ENCODE peak calls at places on chromosomes 7 and 10, in four cellular contexts. G is HepG2, Z is HCT116, C is K562. Q is an unnamed sample.
A peak's percentile ranks its signal among the peaks of the same experiment; 100 is the strongest.

GRCh38 chr10:32790483-32790882 is 167.5 kb downstream of the ITGB1 start:
- DNase-seq in Z (no peak), G (no peak), C (no peak), Q (no peak)

GRCh38 chr7:92809397-92810241 is 26.8 kb downstream of the CDK6 start:
- DNase-seq in C (peak; percentile 61), G (peak; percentile 90), Z (peak; percentile 76), Q (no peak)

GRCh38 chr10:71075759-71076472 is 136.5 kb upstream of the UNC5B start:
- DNase-seq in G (no peak), Z (no peak), C (no peak), Q (peak; percentile 44)

GRCh38 chr7:106552645-106553445 is 108.1 kb downstream of the CCDC71L start:
- DNase-seq in C (no peak), Z (no peak), G (no peak), Q (no peak)

GRCh38 chr10:58266003-58266825 is 1.5 kb downstream of the IPMK start:
- DNase-seq in C (peak; percentile 18), G (peak; percentile 53), Z (no peak), Q (peak; percentile 11)

GRCh38 chr7:473870-474604 is 45.6 kb downstream of the PDGFA start:
- DNase-seq in C (no peak), Z (no peak), G (no peak), Q (no peak)

GRCh38 chr7:134703781-134704180 is 57.1 kb downstream of the BPGM start:
- DNase-seq in C (no peak), G (peak; percentile 8), Z (no peak), Q (no peak)

GRCh38 chr10:69869291-69869841 is 67.7 kb downstream of the COL13A1 start:
- DNase-seq in Z (peak; percentile 56), G (no peak), C (no peak), Q (peak; percentile 61)

GRCh38 chr7:55271069-55271468 is 94.1 kb upstream of the LANCL2 start:
- DNase-seq in C (no peak), Z (no peak), G (no peak), Q (no peak)

GRCh38 chr7:98034044-98035035 is 44.3 kb upstream of the OCM2 start:
- DNase-seq in G (no peak), Z (no peak), C (no peak), Q (peak; percentile 62)

GRCh38 chr7:36084485-36085091 is 68.5 kb upstream of the EEPD1 start:
- DNase-seq in G (peak; percentile 65), C (peak; percentile 48), Z (peak; percentile 52), Q (peak; percentile 60)

GRCh38 chr7:117195361-117195760 is 127.5 kb downstream of the WNT2 start:
- DNase-seq in Z (no peak), C (no peak), G (no peak), Q (no peak)

GRCh38 chr10:69866688-69867461 is 65.2 kb downstream of the COL13A1 start:
- DNase-seq in G (no peak), Z (peak; percentile 26), C (no peak), Q (peak; percentile 81)

DNA sequence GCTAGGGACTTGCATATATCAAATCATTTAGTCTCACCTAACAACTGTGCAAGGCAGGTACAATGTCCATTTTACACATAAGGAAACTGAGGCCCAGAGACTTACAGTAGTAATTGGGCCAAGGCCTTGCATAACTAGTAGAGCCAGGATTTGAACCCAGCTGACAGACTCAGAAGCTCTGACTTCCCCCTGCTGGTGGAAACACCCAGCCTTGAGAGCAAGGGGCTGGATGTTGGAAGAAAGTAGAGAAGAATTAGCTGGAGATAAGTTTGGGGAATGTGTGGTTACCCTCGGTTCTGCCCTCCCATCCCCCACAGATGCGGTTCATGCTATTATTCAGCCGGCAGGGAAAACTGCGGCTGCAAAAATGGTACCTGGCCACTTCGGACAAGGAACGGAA is 2.0 kb downstream of the AP1S1 start:
- DNase-seq in G (no peak), Z (no peak), C (peak; percentile 20), Q (no peak)
- TF ChIP-seq ELF1 in G (no peak), Z (no peak), C (no peak), Q (no peak)

DNA sequence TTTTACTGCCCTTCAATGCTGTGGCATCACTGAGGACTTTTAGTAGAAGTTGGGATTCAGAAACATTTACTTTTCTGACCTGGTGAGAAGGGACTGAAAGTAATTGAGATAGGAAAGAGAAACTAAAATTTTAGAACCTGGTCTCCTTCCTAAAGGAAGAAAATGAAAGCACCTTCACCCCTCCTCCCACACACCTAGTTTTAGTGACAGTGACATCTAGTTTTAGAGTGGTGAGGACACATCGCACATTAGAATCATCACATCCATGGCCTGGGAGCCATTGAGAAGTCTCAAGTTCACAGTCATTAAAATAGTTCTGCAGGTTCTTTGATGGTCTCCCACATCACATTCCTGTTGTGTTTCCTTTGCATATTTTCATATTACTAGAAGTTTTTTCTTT is 16.1 kb downstream of the TAS2R41 start:
- DNase-seq in G (no peak), Z (no peak), C (no peak), Q (no peak)
- TF ChIP-seq ELF1 in G (no peak), Z (no peak), C (no peak), Q (no peak)

GRCh38 chr10:18594574-18595156 is 56.7 kb downstream of the NSUN6 start:
- DNase-seq in G (peak; percentile 11), Z (no peak), C (peak; percentile 20), Q (no peak)
- TF ChIP-seq ELF1 in G (no peak), Z (no peak), C (no peak), Q (no peak)

DNA sequence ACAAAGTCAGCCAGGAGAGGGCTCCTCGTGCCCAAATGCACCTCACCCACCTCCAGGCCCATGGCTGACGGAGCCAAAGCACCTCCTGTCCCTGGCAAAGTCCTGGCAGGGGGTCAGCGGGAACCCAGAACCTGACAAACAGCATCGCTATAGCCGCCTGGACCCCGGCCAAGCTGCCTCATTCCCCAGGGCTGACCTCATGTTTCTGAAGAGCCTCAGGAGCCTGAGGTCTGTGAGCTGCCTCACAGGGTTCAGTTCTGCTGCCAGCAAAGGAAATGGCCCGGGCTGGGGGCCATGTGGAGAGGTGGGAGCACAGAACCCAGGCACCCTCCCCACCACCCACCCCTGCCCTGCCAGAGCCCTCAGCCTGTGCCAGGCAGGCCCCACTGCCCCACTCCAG is 4.2 kb upstream of the NANOS1 start:
- DNase-seq in C (no peak), G (peak; percentile 40), Z (no peak), Q (peak; percentile 58)
- TF ChIP-seq ELF1 in C (no peak), G (no peak), Z (no peak), Q (no peak)

GRCh38 chr10:131621784-131622624 is 278.8 kb upstream of the PPP2R2D start:
- DNase-seq in Z (peak; percentile 1), G (no peak), C (no peak), Q (no peak)
- TF ChIP-seq ELF1 in Z (no peak), G (no peak), C (no peak), Q (no peak)